ENCODE peak calls at places on chromosomes 1 and 21, in seven cellular contexts. S, R, I, K, Q, D and P are unnamed samples.

GRCh38 chr21:28159396-28159795 is 833.3 kb downstream of the LTN1 start:
- DNase-seq in I (no peak), S (no peak), D (no peak), Q (no peak), K (no peak), R (no peak), P (no peak)

GRCh38 chr1:161066694-161067093 is 3.0 kb downstream of the ARHGAP30 start:
- DNase-seq in Q (no peak), I (no peak), D (no peak), S (no peak), K (no peak), R (no peak), P (no peak)

GRCh38 chr1:159959451-159959850 is 5.4 kb upstream of the SLAMF9 start:
- DNase-seq in K (no peak), I (no peak), Q (no peak), S (no peak), R (no peak), D (no peak), P (peak)

GRCh38 chr1:204438628-204439027 is 27.0 kb upstream of the PPP1R15B start:
- DNase-seq in S (peak), I (no peak), Q (no peak), R (no peak), K (no peak), D (peak), P (no peak)

GRCh38 chr1:21909787-21910503 is 27.2 kb downstream of the HSPG2 start:
- DNase-seq in D (peak), Q (peak), I (no peak), S (peak), R (no peak), K (no peak), P (peak)

GRCh38 chr1:197106869-197107268 is 39.6 kb downstream of the ASPM start:
- DNase-seq in D (no peak), K (no peak), S (no peak), I (no peak), Q (no peak), R (no peak), P (no peak)

GRCh38 chr1:66633128-66633527 is 99.2 kb downstream of the SGIP1 start:
- DNase-seq in R (no peak), D (no peak), Q (no peak), I (no peak), K (no peak), S (peak), P (no peak)

GRCh38 chr21:19981938-19982337 is 1016.3 kb upstream of the NCAM2 start:
- DNase-seq in K (no peak), S (no peak), D (no peak), R (no peak), I (no peak), Q (no peak), P (no peak)

GRCh38 chr1:1358433-1359201 is at the start of gene MXRA8:
- DNase-seq in I (no peak), K (no peak), D (peak), Q (peak), S (no peak), R (no peak), P (no peak)

GRCh38 chr1:169148472-169149252 is 42.2 kb downstream of the ATP1B1 start:
- DNase-seq in K (no peak), S (no peak), R (no peak), I (no peak), Q (peak), D (no peak), P (no peak)

GRCh38 chr1:178931843-178932551 is 61.1 kb upstream of the ANGPTL1 start:
- DNase-seq in K (no peak), R (no peak), S (no peak), I (peak), D (peak), Q (no peak), P (peak)

GRCh38 chr1:72229893-72230292 is 52.4 kb downstream of the NEGR1 start:
- DNase-seq in S (no peak), K (no peak), D (no peak), R (no peak), I (no peak), Q (no peak), P (no peak)

GRCh38 chr1:50605186-50605875 is 182.1 kb upstream of the DMRTA2 start:
- DNase-seq in K (peak), R (no peak), S (peak), D (no peak), Q (peak), I (no peak), P (no peak)

GRCh38 chr1:100164226-100164625 is 13.8 kb downstream of the LRRC39 start:
- DNase-seq in I (no peak), S (no peak), K (no peak), R (no peak), Q (no peak), D (no peak), P (no peak)

GRCh38 chr1:58618303-58618702 is 41.3 kb upstream of the TACSTD2 start:
- DNase-seq in D (peak), K (no peak), Q (no peak), I (no peak), S (peak), R (peak), P (peak)

GRCh38 chr1:80258659-80259058 is 1252.1 kb upstream of the ADGRL4 start:
- DNase-seq in I (no peak), S (no peak), D (no peak), Q (no peak), K (no peak), R (no peak), P (no peak)

GRCh38 chr21:30166171-30166570 is 434 bp downstream of the CLDN17 start:
- DNase-seq in S (no peak), I (no peak), R (no peak), Q (no peak), K (no peak), D (no peak), P (no peak)

GRCh38 chr1:154425172-154425571 is 20.0 kb downstream of the IL6R start:
- DNase-seq in I (no peak), D (no peak), R (no peak), Q (no peak), K (no peak), S (no peak), P (no peak)

GRCh38 chr1:90211101-90211500 is 216.2 kb downstream of the ZNF326 start:
- DNase-seq in Q (no peak), S (no peak), R (no peak), I (no peak), K (no peak), D (no peak), P (no peak)

GRCh38 chr1:232980336-232980978 is 30.0 kb downstream of the NTPCR start:
- DNase-seq in I (no peak), D (no peak), R (no peak), Q (no peak), S (no peak), K (no peak), P (no peak)

GRCh38 chr1:161314201-161314981 is at the start of gene SDHC:
- DNase-seq in I (peak), R (peak), S (peak), D (peak), Q (peak), K (peak), P (peak)

GRCh38 chr1:47931395-47931794 is 65.8 kb downstream of the TRABD2B start:
- DNase-seq in I (no peak), Q (peak), R (peak), S (peak), K (peak), D (no peak), P (no peak)

GRCh38 chr1:15799928-15800835 is 7.3 kb downstream of the UQCRHL start:
- DNase-seq in D (peak), K (peak), I (no peak), S (peak), Q (peak), R (peak), P (no peak)

GRCh38 chr1:53442297-53442696 is 16.9 kb upstream of the DMRTB1 start:
- DNase-seq in S (no peak), I (no peak), R (no peak), K (no peak), D (no peak), Q (peak), P (no peak)

GRCh38 chr1:110879758-110880606 is 7.0 kb downstream of the CD53 start:
- DNase-seq in Q (peak), D (no peak), K (no peak), R (no peak), S (no peak), I (no peak), P (no peak)

GRCh38 chr1:110877364-110877763 is 4.4 kb downstream of the CD53 start:
- DNase-seq in R (no peak), I (no peak), K (no peak), S (no peak), Q (peak), D (no peak), P (no peak)

GRCh38 chr1:110880708-110881374 is 7.9 kb downstream of the CD53 start:
- DNase-seq in I (no peak), D (no peak), K (no peak), S (no peak), Q (peak), R (no peak), P (no peak)

GRCh38 chr1:110877776-110878175 is 4.8 kb downstream of the CD53 start:
- DNase-seq in D (no peak), S (no peak), Q (no peak), K (no peak), R (no peak), I (no peak), P (no peak)

DNA sequence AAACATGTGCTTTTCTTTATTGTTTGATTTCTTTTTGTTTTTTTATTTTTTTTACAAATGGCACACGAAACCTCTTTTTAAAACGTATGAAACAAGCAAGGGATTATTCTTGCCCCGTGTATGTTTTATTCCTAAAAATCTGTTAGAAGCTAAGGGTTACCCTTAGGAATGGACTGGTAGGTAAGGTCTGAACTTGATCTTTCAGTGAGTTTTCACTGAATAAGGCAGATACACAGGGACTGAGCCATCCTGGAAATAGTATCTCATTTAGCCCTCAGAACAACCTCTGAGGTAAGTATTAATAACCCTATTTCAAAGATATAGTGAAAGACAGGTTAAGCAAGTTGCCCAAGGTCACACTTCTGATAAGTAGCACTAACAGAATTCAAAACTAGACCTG is 6.0 kb downstream of the CD53 start:
- DNase-seq in R (no peak), Q (no peak), I (no peak), S (no peak), K (no peak), D (no peak), P (no peak)
- TF ChIP-seq POLR2AphosphoS5 in R (no peak), Q (no peak), I (no peak), S (no peak), K (no peak), D (no peak), P (no peak)

DNA sequence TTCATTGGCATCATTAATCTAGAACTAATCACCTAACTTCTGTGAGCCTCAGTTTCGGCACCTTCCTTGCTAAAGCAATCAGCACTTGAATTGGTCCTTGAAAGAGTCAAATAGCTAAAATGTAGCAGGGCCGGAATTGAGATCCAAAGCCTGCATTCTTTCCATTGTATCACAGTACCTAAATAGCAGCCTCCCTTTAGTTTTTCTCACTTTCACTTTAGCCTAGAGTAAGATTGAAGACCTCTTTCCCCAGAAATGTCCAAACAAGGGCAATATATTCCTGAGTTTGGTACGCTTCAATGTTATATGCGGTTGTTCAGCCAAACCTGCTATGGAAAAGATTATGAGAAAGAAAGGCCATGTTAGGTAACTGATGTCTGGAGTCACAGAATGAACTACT is 121.9 kb upstream of the BMP8A start:
- DNase-seq in I (no peak), S (no peak), R (no peak), K (no peak), Q (no peak), D (no peak), P (no peak)
- TF ChIP-seq POLR2AphosphoS5 in I (no peak), S (no peak), R (no peak), K (no peak), Q (no peak), D (peak), P (no peak)

GRCh38 chr1:225469051-225469450 is 41.2 kb upstream of the LBR start:
- DNase-seq in S (no peak), D (peak), Q (no peak), I (peak), K (no peak), R (no peak), P (peak)

GRCh38 chr1:225465793-225466517 is 38.1 kb upstream of the LBR start:
- DNase-seq in S (no peak), Q (no peak), D (no peak), K (no peak), R (no peak), I (peak), P (no peak)

GRCh38 chr1:225468270-225469020 is 40.6 kb upstream of the LBR start:
- DNase-seq in K (no peak), Q (no peak), D (peak), S (no peak), R (no peak), I (peak), P (peak)

GRCh38 chr1:225466848-225467192 is 39.0 kb upstream of the LBR start:
- DNase-seq in R (no peak), D (no peak), S (no peak), Q (no peak), K (no peak), I (no peak), P (peak)

GRCh38 chr1:225467193-225468020 is 39.6 kb upstream of the LBR start:
- DNase-seq in D (peak), S (peak), I (peak), K (no peak), R (peak), Q (peak), P (peak)
- TF ChIP-seq POLR2AphosphoS5 in D (peak), S (peak), I (peak), K (no peak), R (peak), Q (no peak), P (no peak)

GRCh38 chr1:24022611-24023359 is 42.7 kb upstream of the SRSF10 start:
- DNase-seq in Q (no peak), S (no peak), R (no peak), K (no peak), D (no peak), I (no peak), P (no peak)

DNA sequence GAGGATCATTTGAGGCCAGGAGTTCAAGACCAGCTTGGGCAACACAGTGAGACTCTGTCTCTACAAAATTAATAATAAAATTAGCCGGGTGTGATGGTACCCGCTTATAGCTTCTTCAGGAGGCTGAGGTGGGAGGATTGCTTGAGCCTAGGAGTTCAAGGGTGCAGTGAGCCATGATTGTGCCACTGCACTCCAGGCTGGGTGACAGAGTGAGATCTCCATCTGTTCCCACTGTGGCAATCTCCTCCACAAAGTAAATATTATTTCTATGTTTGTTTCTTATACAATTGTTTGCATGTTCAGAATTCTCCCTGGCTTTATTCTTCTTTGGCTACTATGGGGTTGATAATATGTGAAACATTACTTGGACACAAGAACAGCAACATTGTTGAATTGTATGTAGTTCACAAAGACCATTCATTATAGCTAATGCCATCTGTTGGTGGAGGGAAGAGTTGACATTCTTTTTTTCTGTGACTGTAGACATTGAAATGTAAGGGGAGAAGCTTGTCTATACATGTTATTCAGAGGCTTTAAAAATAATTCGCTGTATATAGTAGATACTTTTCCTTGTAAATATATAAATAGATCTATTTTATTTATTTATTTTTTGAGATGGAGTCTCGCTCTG is 47.8 kb upstream of the SRSF10 start:
- DNase-seq in R (no peak), K (no peak), I (no peak), D (no peak), S (peak), Q (peak), P (no peak)
- TF ChIP-seq POLR2AphosphoS5 in R (no peak), K (no peak), I (no peak), D (no peak), S (no peak), Q (no peak), P (no peak)

DNA sequence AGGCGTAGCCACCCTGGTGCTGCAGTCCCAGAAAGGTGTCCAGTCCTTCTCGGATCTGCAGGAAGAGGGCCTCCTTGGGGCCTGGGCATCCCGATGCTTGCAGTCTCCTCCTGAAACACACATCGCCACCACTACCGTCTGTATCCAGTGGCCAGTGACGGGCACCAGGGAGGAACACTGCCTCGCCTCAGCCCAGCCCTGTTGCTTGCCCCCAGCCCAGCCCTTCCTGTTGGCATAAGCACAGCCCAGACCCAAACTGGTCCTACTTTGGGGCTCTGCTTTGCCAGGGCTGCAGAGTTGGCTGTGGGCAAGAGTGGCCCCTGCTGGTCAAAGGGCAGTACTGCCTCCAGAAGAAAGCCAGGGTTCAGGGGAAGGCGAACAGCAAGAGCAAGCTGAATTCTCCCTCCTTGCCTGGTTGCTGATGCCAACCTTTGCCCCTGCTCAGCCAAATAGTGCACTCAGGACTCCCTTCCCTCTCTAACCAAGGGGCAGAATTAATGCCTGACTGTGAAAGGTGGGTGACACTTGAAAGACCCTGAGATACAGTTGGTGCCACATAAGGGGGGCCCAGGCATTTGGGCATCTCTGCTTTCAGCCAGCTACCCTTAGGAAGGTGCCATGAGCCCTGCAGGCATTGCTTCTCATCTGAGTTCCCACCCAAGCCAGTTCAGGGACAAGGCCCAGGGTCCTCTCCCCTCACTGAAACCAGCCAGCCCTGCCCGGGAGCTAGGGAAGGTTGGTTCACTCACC is 11.1 kb upstream of the ARHGEF2 start:
- DNase-seq in Q (peak), D (peak), R (peak), K (no peak), S (peak), I (peak), P (peak)
- TF ChIP-seq POLR2AphosphoS5 in Q (no peak), D (no peak), R (peak), K (no peak), S (no peak), I (peak), P (peak)